ENCODE peak calls at places on chromosome 18, in four cellular contexts. One of them, this sample, is unnamed.

GRCh38 chr18:57803119-57803969 is at the start of gene ATP8B1:
- DNase-seq in H1: peak; percentile 56
- DNase-seq in fibroblast of lung: peak; percentile 79
- DNase-seq in PC-3: peak; percentile 96
- DNase-seq in this sample: peak; percentile 97

GRCh38 chr18:13381907-13382682 is 163.5 kb downstream of the LDLRAD4 start:
- DNase-seq in H1: no peak
- DNase-seq in fibroblast of lung: peak; percentile 77
- DNase-seq in PC-3: no peak
- DNase-seq in this sample: no peak

GRCh38 chr18:9951022-9951859 is 37.4 kb downstream of the VAPA start:
- DNase-seq in H1: no peak
- DNase-seq in fibroblast of lung: peak; percentile 75
- DNase-seq in PC-3: peak; percentile 61
- DNase-seq in this sample: peak; percentile 78

GRCh38 chr18:60082790-60083189 is 183.0 kb downstream of the PMAIP1 start:
- DNase-seq in H1: no peak
- DNase-seq in fibroblast of lung: peak; percentile 32
- DNase-seq in PC-3: no peak
- DNase-seq in this sample: no peak

GRCh38 chr18:7535436-7536190 is 31.5 kb upstream of the PTPRM start:
- DNase-seq in H1: no peak
- DNase-seq in fibroblast of lung: no peak
- DNase-seq in PC-3: peak; percentile 49
- DNase-seq in this sample: no peak

GRCh38 chr18:13308369-13308768 is 89.8 kb downstream of the LDLRAD4 start:
- DNase-seq in H1: no peak
- DNase-seq in fibroblast of lung: no peak
- DNase-seq in PC-3: no peak
- DNase-seq in this sample: no peak

GRCh38 chr18:41457730-41458129 is 497.3 kb upstream of the PIK3C3 start:
- DNase-seq in H1: no peak
- DNase-seq in fibroblast of lung: no peak
- DNase-seq in PC-3: no peak
- DNase-seq in this sample: no peak

GRCh38 chr18:7158201-7158600 is 40.6 kb upstream of the LAMA1 start:
- DNase-seq in H1: no peak
- DNase-seq in fibroblast of lung: peak; percentile 85
- DNase-seq in PC-3: peak; percentile 46
- DNase-seq in this sample: no peak

GRCh38 chr18:58762781-58763171 is 91.5 kb downstream of the MALT1 start:
- DNase-seq in H1: no peak
- DNase-seq in fibroblast of lung: no peak
- DNase-seq in PC-3: no peak
- DNase-seq in this sample: peak; percentile 46

GRCh38 chr18:13463526-13463925 is 245.0 kb downstream of the LDLRAD4 start:
- DNase-seq in H1: no peak
- DNase-seq in fibroblast of lung: no peak
- DNase-seq in PC-3: no peak
- DNase-seq in this sample: peak; percentile 22

GRCh38 chr18:29002747-29003146 is 825.8 kb upstream of the CDH2 start:
- DNase-seq in H1: no peak
- DNase-seq in fibroblast of lung: no peak
- DNase-seq in PC-3: no peak
- DNase-seq in this sample: no peak

GRCh38 chr18:33854086-33854826 is 276.2 kb downstream of the ASXL3 start:
- DNase-seq in H1: no peak
- DNase-seq in fibroblast of lung: no peak
- DNase-seq in PC-3: no peak
- DNase-seq in this sample: no peak

GRCh38 chr18:26327062-26327461 is 100.8 kb downstream of the TAF4B start:
- DNase-seq in H1: no peak
- DNase-seq in fibroblast of lung: peak; percentile 3
- DNase-seq in PC-3: peak; percentile 40
- DNase-seq in this sample: no peak

GRCh38 chr18:44556296-44556695 is 124.4 kb upstream of the SETBP1 start:
- DNase-seq in H1: no peak
- DNase-seq in fibroblast of lung: no peak
- DNase-seq in PC-3: no peak
- DNase-seq in this sample: no peak

GRCh38 chr18:55323051-55323994 is 264.7 kb downstream of the TCF4 start:
- DNase-seq in H1: no peak
- DNase-seq in fibroblast of lung: peak; percentile 48
- DNase-seq in PC-3: no peak
- DNase-seq in this sample: no peak

GRCh38 chr18:10822457-10822856 is 296.6 kb downstream of the NAPG start:
- DNase-seq in H1: no peak
- DNase-seq in fibroblast of lung: peak; percentile 16
- DNase-seq in PC-3: no peak
- DNase-seq in this sample: peak; percentile 62

GRCh38 chr18:80229342-80229741 is 18.0 kb downstream of the PARD6G start:
- DNase-seq in H1: no peak
- DNase-seq in fibroblast of lung: no peak
- DNase-seq in PC-3: no peak
- DNase-seq in this sample: no peak

GRCh38 chr18:61606068-61606660 is 272.9 kb downstream of the CDH20 start:
- DNase-seq in H1: no peak
- DNase-seq in fibroblast of lung: peak; percentile 63
- DNase-seq in PC-3: no peak
- DNase-seq in this sample: peak; percentile 88

GRCh38 chr18:27966872-27967271 is 210.1 kb downstream of the CDH2 start:
- DNase-seq in H1: no peak
- DNase-seq in fibroblast of lung: no peak
- DNase-seq in PC-3: no peak
- DNase-seq in this sample: no peak

GRCh38 chr18:51559198-51559901 is 361.9 kb upstream of the MEX3C start:
- DNase-seq in H1: no peak
- DNase-seq in fibroblast of lung: peak; percentile 14
- DNase-seq in PC-3: no peak
- DNase-seq in this sample: peak; percentile 61

GRCh38 chr18:60413944-60414547 is 41.5 kb upstream of the MC4R start:
- DNase-seq in H1: peak; percentile 3
- DNase-seq in fibroblast of lung: peak; percentile 3
- DNase-seq in PC-3: peak; percentile 53
- DNase-seq in this sample: peak; percentile 79

GRCh38 chr18:32805354-32805753 is 32.5 kb upstream of the KLHL14 start:
- DNase-seq in H1: no peak
- DNase-seq in fibroblast of lung: no peak
- DNase-seq in PC-3: no peak
- DNase-seq in this sample: no peak

GRCh38 chr18:48554610-48555400 is 16.0 kb downstream of the CTIF start:
- DNase-seq in H1: no peak
- DNase-seq in fibroblast of lung: no peak
- DNase-seq in PC-3: no peak
- DNase-seq in this sample: no peak

GRCh38 chr18:50469380-50469781 is 90.5 kb upstream of the MAPK4 start:
- DNase-seq in H1: no peak
- DNase-seq in fibroblast of lung: no peak
- DNase-seq in PC-3: no peak
- DNase-seq in this sample: no peak

GRCh38 chr18:31617029-31617717 is 25.5 kb downstream of the TTR start:
- DNase-seq in H1: no peak
- DNase-seq in fibroblast of lung: no peak
- DNase-seq in PC-3: no peak
- DNase-seq in this sample: no peak

GRCh38 chr18:11293794-11294193 is 144.4 kb upstream of the PIEZO2 start:
- DNase-seq in H1: no peak
- DNase-seq in fibroblast of lung: no peak
- DNase-seq in PC-3: no peak
- DNase-seq in this sample: no peak

GRCh38 chr18:11523809-11524208 is 85.6 kb upstream of the SLC35G4 start:
- DNase-seq in H1: no peak
- DNase-seq in fibroblast of lung: peak; percentile 30
- DNase-seq in PC-3: no peak
- DNase-seq in this sample: no peak

GRCh38 chr18:75455249-75456183 is 28.0 kb upstream of the SMIM21 start:
- DNase-seq in H1: peak; percentile 13
- DNase-seq in fibroblast of lung: peak; percentile 35
- DNase-seq in PC-3: no peak
- DNase-seq in this sample: peak; percentile 82

GRCh38 chr18:13369756-13370510 is 151.4 kb downstream of the LDLRAD4 start:
- DNase-seq in H1: no peak
- DNase-seq in fibroblast of lung: peak; percentile 80
- DNase-seq in PC-3: no peak
- DNase-seq in this sample: peak; percentile 29

GRCh38 chr18:25093131-25093530 is 258.8 kb downstream of the ZNF521 start:
- DNase-seq in H1: no peak
- DNase-seq in fibroblast of lung: no peak
- DNase-seq in PC-3: no peak
- DNase-seq in this sample: no peak

GRCh38 chr18:37701967-37702366 is 136.4 kb upstream of the CELF4 start:
- DNase-seq in H1: no peak
- DNase-seq in fibroblast of lung: no peak
- DNase-seq in PC-3: no peak
- DNase-seq in this sample: no peak

GRCh38 chr18:13630869-13631268 is 95.5 kb downstream of the FAM210A start:
- DNase-seq in H1: no peak
- DNase-seq in fibroblast of lung: no peak
- DNase-seq in PC-3: no peak
- DNase-seq in this sample: no peak

GRCh38 chr18:63488160-63488559 is 11.4 kb downstream of the SERPINB5 start:
- DNase-seq in H1: no peak
- DNase-seq in fibroblast of lung: no peak
- DNase-seq in PC-3: no peak
- DNase-seq in this sample: no peak

GRCh38 chr18:45110577-45111506 is 430.2 kb downstream of the SETBP1 start:
- DNase-seq in H1: no peak
- DNase-seq in fibroblast of lung: peak; percentile 66
- DNase-seq in PC-3: peak; percentile 23
- DNase-seq in this sample: no peak

GRCh38 chr18:73826098-73826497 is 321.5 kb downstream of the FBXO15 start:
- DNase-seq in H1: no peak
- DNase-seq in fibroblast of lung: no peak
- DNase-seq in PC-3: no peak
- DNase-seq in this sample: no peak

GRCh38 chr18:36411745-36412168 is 114.2 kb downstream of the FHOD3 start:
- DNase-seq in H1: no peak
- DNase-seq in fibroblast of lung: no peak
- DNase-seq in PC-3: peak; percentile 44
- DNase-seq in this sample: peak; percentile 90
- TF ChIP-seq CTCF in H1: peak; percentile 77
- TF ChIP-seq CTCF in fibroblast of lung: peak; percentile 36
- TF ChIP-seq CTCF in PC-3: peak; percentile 60
- TF ChIP-seq CTCF in this sample: peak; percentile 89

GRCh38 chr18:676747-677544 is 19.5 kb downstream of the TYMS start:
- DNase-seq in H1: no peak
- DNase-seq in fibroblast of lung: no peak
- DNase-seq in PC-3: no peak
- DNase-seq in this sample: peak; percentile 8

GRCh38 chr18:677951-678363 is 20.5 kb downstream of the TYMS start:
- DNase-seq in H1: no peak
- DNase-seq in fibroblast of lung: peak; percentile 64
- DNase-seq in PC-3: peak; percentile 83
- DNase-seq in this sample: no peak

GRCh38 chr18:675307-675706 is 17.9 kb downstream of the TYMS start:
- DNase-seq in H1: no peak
- DNase-seq in fibroblast of lung: no peak
- DNase-seq in PC-3: no peak
- DNase-seq in this sample: peak; percentile 30

GRCh38 chr18:673769-674168 is 16.3 kb downstream of the TYMS start:
- DNase-seq in H1: no peak
- DNase-seq in fibroblast of lung: no peak
- DNase-seq in PC-3: no peak
- DNase-seq in this sample: no peak

GRCh38 chr18:676069-676468 is 18.6 kb downstream of the TYMS start:
- DNase-seq in H1: no peak
- DNase-seq in fibroblast of lung: no peak
- DNase-seq in PC-3: no peak
- DNase-seq in this sample: peak; percentile 33
- H3K36me3 ChIP-seq in H1: peaks cover 7% of the 10 kb centered on the region
- H3K36me3 ChIP-seq in fibroblast of lung: peaks cover 18% of the 10 kb centered on the region
- H3K36me3 ChIP-seq in PC-3: peaks cover 48% of the 10 kb centered on the region
- H3K36me3 ChIP-seq in this sample: peaks cover 67% of the 10 kb centered on the region

DNA sequence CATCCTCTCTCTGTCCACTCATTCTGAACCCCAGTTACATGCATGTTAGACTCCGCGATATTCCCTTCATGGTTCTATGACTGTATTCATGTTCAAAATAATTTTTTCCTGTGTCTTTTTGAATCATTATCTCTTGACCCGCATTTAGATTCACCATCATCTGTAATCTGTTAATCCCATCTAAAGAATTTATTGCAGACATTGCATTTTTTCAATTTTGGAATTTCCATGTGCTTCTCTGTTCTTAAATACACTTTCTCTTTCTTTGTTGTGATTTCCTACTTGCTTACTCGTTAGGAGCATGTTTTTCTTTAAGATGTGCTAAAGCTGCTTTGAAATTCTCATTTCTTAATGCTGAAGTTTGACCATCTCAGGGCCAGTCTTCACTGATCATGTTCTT is 122.2 kb downstream of the ATP9B start:
- DNase-seq in H1: no peak
- DNase-seq in fibroblast of lung: no peak
- DNase-seq in PC-3: no peak
- DNase-seq in this sample: no peak
- H3K9ac ChIP-seq in H1: no peak overlapping the region
- H3K9ac ChIP-seq in fibroblast of lung: no peak overlapping the region
- H3K9ac ChIP-seq in PC-3: no peak overlapping the region
- H3K9ac ChIP-seq in this sample: no peak overlapping the region

DNA sequence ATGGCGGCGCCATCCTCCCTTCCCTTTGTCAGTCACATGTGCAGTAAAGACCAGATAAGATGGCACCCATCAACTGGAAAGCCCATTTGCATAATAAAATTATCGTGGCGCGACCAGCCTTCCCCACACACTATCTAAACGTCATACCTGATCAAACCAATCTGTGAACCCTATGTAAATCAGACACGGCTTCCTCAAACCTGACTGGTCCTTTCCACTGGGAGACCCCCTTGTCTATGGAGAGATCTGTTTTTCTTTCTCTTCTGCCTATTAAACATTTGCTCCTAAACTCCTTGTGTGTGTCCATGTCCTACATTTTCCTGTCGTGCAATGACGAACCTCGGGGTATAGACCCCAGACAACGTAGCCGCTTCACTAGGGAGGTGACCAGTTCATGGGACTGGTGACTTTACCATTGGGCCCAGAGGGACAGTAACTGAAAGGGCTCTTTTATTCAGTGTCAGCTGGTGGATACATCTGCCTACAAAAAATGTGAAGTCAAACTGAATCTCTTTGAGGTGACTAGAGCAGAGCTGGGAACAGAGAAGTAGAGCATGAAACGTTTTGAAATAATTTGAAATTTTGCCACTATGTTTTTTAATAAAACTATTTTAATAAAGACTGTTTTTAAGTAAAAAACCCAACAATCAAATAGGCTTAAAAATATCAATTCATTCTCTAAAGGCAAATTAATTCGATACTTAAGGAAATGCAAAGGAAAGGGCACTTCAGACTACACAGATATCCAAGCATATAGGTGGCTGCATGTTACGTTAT is 87.5 kb downstream of the SOCS6 start:
- DNase-seq in H1: no peak
- DNase-seq in fibroblast of lung: no peak
- DNase-seq in PC-3: no peak
- DNase-seq in this sample: no peak
- TF ChIP-seq CTCF in H1: no peak
- TF ChIP-seq CTCF in fibroblast of lung: no peak
- TF ChIP-seq CTCF in PC-3: no peak
- TF ChIP-seq CTCF in this sample: no peak

This sample was measured in endodermal cell.